ENCODE peak calls at places on chromosomes 16 and 17, in four cellular contexts. One of them, this sample, is unnamed.

GRCh38 chr16:19472487-19472886 is 49.4 kb downstream of the GDE1 start:
- DNase-seq in tibial nerve: no peak
- DNase-seq in thoracic aorta: no peak
- DNase-seq in OCI-LY7: no peak
- DNase-seq in this sample: no peak

GRCh38 chr16:58459344-58460218 is 40.4 kb upstream of the NDRG4 start:
- DNase-seq in OCI-LY7: no peak
- DNase-seq in tibial nerve: no peak
- DNase-seq in thoracic aorta: no peak
- DNase-seq in this sample: no peak

GRCh38 chr16:77193377-77193776 is 2.4 kb downstream of the MON1B start:
- DNase-seq in thoracic aorta: no peak
- DNase-seq in OCI-LY7: no peak
- DNase-seq in tibial nerve: no peak
- DNase-seq in this sample: no peak

GRCh38 chr16:57485916-57486857 is at the start of gene DOK4:
- DNase-seq in thoracic aorta: no peak
- DNase-seq in OCI-LY7: peak; percentile 69
- DNase-seq in tibial nerve: peak; percentile 65
- DNase-seq in this sample: peak; percentile 54

GRCh38 chr17:57868007-57868774 is 18.3 kb upstream of the MRPS23 start:
- DNase-seq in OCI-LY7: peak; percentile 85
- DNase-seq in tibial nerve: peak; percentile 69
- DNase-seq in thoracic aorta: peak; percentile 69
- DNase-seq in this sample: no peak

GRCh38 chr16:13333336-13333735 is 431.9 kb downstream of the SHISA9 start:
- DNase-seq in tibial nerve: no peak
- DNase-seq in OCI-LY7: no peak
- DNase-seq in thoracic aorta: no peak
- DNase-seq in this sample: no peak

GRCh38 chr17:13671771-13672170 is 70.0 kb upstream of the HS3ST3A1 start:
- DNase-seq in thoracic aorta: no peak
- DNase-seq in OCI-LY7: no peak
- DNase-seq in tibial nerve: no peak
- DNase-seq in this sample: no peak

GRCh38 chr16:1461146-1461545 is 13.7 kb downstream of the CLCN7 start:
- DNase-seq in thoracic aorta: no peak
- DNase-seq in tibial nerve: no peak
- DNase-seq in OCI-LY7: no peak
- DNase-seq in this sample: no peak

GRCh38 chr17:77790143-77790829 is 168.2 kb upstream of the TNRC6C start:
- DNase-seq in thoracic aorta: no peak
- DNase-seq in tibial nerve: no peak
- DNase-seq in OCI-LY7: no peak
- DNase-seq in this sample: no peak

GRCh38 chr16:84976644-84977400 is 34.5 kb downstream of the ZDHHC7 start:
- DNase-seq in tibial nerve: peak; percentile 58
- DNase-seq in OCI-LY7: no peak
- DNase-seq in thoracic aorta: no peak
- DNase-seq in this sample: no peak

GRCh38 chr16:50273888-50274770 is 7.8 kb downstream of the ADCY7 start:
- DNase-seq in OCI-LY7: peak; percentile 85
- DNase-seq in thoracic aorta: no peak
- DNase-seq in tibial nerve: no peak
- DNase-seq in this sample: no peak

GRCh38 chr16:81599034-81599744 is 154.6 kb downstream of the CMIP start:
- DNase-seq in OCI-LY7: no peak
- DNase-seq in tibial nerve: no peak
- DNase-seq in thoracic aorta: no peak
- DNase-seq in this sample: no peak

GRCh38 chr17:17151055-17151454 is 55.1 kb downstream of the PLD6 start:
- DNase-seq in OCI-LY7: no peak
- DNase-seq in tibial nerve: no peak
- DNase-seq in thoracic aorta: no peak
- DNase-seq in this sample: no peak

GRCh38 chr16:89026121-89026612 is 49.2 kb upstream of the CBFA2T3 start:
- DNase-seq in tibial nerve: no peak
- DNase-seq in thoracic aorta: no peak
- DNase-seq in OCI-LY7: peak; percentile 30
- DNase-seq in this sample: no peak

GRCh38 chr16:47045023-47045422 is 71.5 kb upstream of the DNAJA2 start:
- DNase-seq in tibial nerve: no peak
- DNase-seq in thoracic aorta: no peak
- DNase-seq in OCI-LY7: no peak
- DNase-seq in this sample: no peak

GRCh38 chr16:1936945-1937479 is 6.0 kb downstream of the MSRB1 start:
- DNase-seq in OCI-LY7: no peak
- DNase-seq in thoracic aorta: no peak
- DNase-seq in tibial nerve: no peak
- DNase-seq in this sample: no peak

GRCh38 chr16:31043898-31044481 is 10.6 kb downstream of the STX4 start:
- DNase-seq in OCI-LY7: no peak
- DNase-seq in tibial nerve: no peak
- DNase-seq in thoracic aorta: no peak
- DNase-seq in this sample: no peak

GRCh38 chr16:12971216-12971615 is 69.8 kb downstream of the SHISA9 start:
- DNase-seq in thoracic aorta: no peak
- DNase-seq in tibial nerve: no peak
- DNase-seq in OCI-LY7: no peak
- DNase-seq in this sample: peak; percentile 2

GRCh38 chr17:40859536-40859935 is 7.5 kb downstream of the KRT12 start:
- DNase-seq in thoracic aorta: no peak
- DNase-seq in tibial nerve: no peak
- DNase-seq in OCI-LY7: no peak
- DNase-seq in this sample: no peak

GRCh38 chr16:88969361-88969831 is 7.6 kb downstream of the CBFA2T3 start:
- DNase-seq in tibial nerve: no peak
- DNase-seq in OCI-LY7: peak; percentile 39
- DNase-seq in thoracic aorta: no peak
- DNase-seq in this sample: no peak

GRCh38 chr16:69476920-69477418 is 52.5 kb downstream of the CYB5B start:
- DNase-seq in tibial nerve: no peak
- DNase-seq in OCI-LY7: no peak
- DNase-seq in thoracic aorta: no peak
- DNase-seq in this sample: no peak

GRCh38 chr16:58009856-58010416 is 8.7 kb downstream of the USB1 start:
- DNase-seq in tibial nerve: no peak
- DNase-seq in OCI-LY7: no peak
- DNase-seq in thoracic aorta: no peak
- DNase-seq in this sample: no peak

GRCh38 chr17:56641894-56642293 is 48.4 kb downstream of the NOG start:
- DNase-seq in thoracic aorta: no peak
- DNase-seq in tibial nerve: no peak
- DNase-seq in OCI-LY7: no peak
- DNase-seq in this sample: no peak

GRCh38 chr17:55348749-55349354 is 72.8 kb downstream of the MMD start:
- DNase-seq in OCI-LY7: peak; percentile 63
- DNase-seq in tibial nerve: peak; percentile 15
- DNase-seq in thoracic aorta: no peak
- DNase-seq in this sample: peak; percentile 10

GRCh38 chr17:45430738-45431530 is 1.7 kb downstream of the ARHGAP27 start:
- DNase-seq in tibial nerve: no peak
- DNase-seq in thoracic aorta: no peak
- DNase-seq in OCI-LY7: peak; percentile 37
- DNase-seq in this sample: no peak

GRCh38 chr16:84438971-84439696 is 65.3 kb downstream of the MEAK7 start:
- DNase-seq in thoracic aorta: no peak
- DNase-seq in OCI-LY7: no peak
- DNase-seq in tibial nerve: no peak
- DNase-seq in this sample: no peak

GRCh38 chr16:87322833-87323726 is 5.9 kb upstream of the C16orf95 start:
- DNase-seq in thoracic aorta: no peak
- DNase-seq in tibial nerve: no peak
- DNase-seq in OCI-LY7: no peak
- DNase-seq in this sample: no peak

GRCh38 chr16:87324411-87325275 is 7.5 kb upstream of the C16orf95 start:
- DNase-seq in tibial nerve: no peak
- DNase-seq in OCI-LY7: peak; percentile 62
- DNase-seq in thoracic aorta: no peak
- DNase-seq in this sample: no peak

GRCh38 chr16:87323727-87324410 is 6.7 kb upstream of the C16orf95 start:
- DNase-seq in tibial nerve: no peak
- DNase-seq in OCI-LY7: no peak
- DNase-seq in thoracic aorta: no peak
- DNase-seq in this sample: no peak

GRCh38 chr16:87326151-87326571 is 9.0 kb upstream of the C16orf95 start:
- DNase-seq in tibial nerve: no peak
- DNase-seq in thoracic aorta: no peak
- DNase-seq in OCI-LY7: no peak
- DNase-seq in this sample: no peak

DNA sequence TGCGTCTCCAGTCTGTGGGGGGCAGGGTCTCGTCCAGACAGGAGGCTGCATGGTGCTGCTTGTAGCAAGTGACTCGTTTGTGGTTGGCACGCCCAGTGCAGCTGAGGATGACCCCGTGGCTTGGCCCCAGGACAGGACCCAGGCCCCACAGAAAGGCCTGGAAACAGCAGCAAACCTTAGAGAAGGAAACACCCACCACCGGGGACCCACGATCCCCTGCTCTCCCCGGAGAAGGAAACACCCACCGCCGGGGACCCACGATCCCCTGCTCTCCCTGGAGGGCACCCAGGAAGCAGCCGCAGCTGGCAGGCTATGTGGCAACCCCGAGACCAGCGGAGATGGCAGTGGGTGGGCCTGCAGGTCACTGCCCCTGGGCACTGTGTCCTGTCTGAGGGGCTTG is 8.3 kb upstream of the C16orf95 start:
- DNase-seq in tibial nerve: no peak
- DNase-seq in OCI-LY7: no peak
- DNase-seq in thoracic aorta: no peak
- DNase-seq in this sample: no peak
- H3K27ac ChIP-seq in tibial nerve: peak overlapping the region; percentile 61
- H3K27ac ChIP-seq in OCI-LY7: no peak overlapping the region
- H3K27ac ChIP-seq in thoracic aorta: no peak overlapping the region
- H3K27ac ChIP-seq in this sample: no peak overlapping the region

GRCh38 chr17:80283116-80283852 is 22.6 kb downstream of the RNF213 start:
- DNase-seq in OCI-LY7: peak; percentile 20
- DNase-seq in thoracic aorta: no peak
- DNase-seq in tibial nerve: no peak
- DNase-seq in this sample: no peak

GRCh38 chr17:80287038-80287437 is 26.4 kb downstream of the RNF213 start:
- DNase-seq in OCI-LY7: no peak
- DNase-seq in thoracic aorta: no peak
- DNase-seq in tibial nerve: no peak
- DNase-seq in this sample: no peak

GRCh38 chr17:80286638-80286960 is 25.9 kb downstream of the RNF213 start:
- DNase-seq in tibial nerve: no peak
- DNase-seq in thoracic aorta: no peak
- DNase-seq in OCI-LY7: no peak
- DNase-seq in this sample: no peak

GRCh38 chr17:80285237-80285920 is 24.7 kb downstream of the RNF213 start:
- DNase-seq in thoracic aorta: no peak
- DNase-seq in OCI-LY7: no peak
- DNase-seq in tibial nerve: no peak
- DNase-seq in this sample: no peak

DNA sequence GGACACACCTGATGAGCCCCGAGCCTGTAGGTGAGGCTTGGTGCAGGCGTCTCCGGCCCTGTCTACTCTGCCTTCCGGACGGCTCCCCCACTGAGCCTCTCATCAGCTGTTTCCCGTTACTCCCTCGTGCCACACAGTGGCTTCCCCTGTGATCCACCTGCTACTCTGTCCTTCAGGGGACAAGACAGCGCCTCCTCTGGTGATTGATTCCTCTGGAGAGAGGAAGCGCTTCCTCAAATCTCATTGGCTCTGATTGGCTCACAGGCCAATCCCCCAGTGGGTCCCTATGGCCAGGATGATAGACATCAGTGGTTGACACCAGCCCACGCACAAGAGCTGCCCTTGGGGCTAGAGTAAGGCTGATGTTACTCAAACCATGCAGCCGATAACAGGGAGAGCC is 24.0 kb downstream of the RNF213 start:
- DNase-seq in OCI-LY7: no peak
- DNase-seq in thoracic aorta: no peak
- DNase-seq in tibial nerve: no peak
- DNase-seq in this sample: no peak
- H3K27ac ChIP-seq in OCI-LY7: no peak overlapping the region
- H3K27ac ChIP-seq in thoracic aorta: no peak overlapping the region
- H3K27ac ChIP-seq in tibial nerve: no peak overlapping the region
- H3K27ac ChIP-seq in this sample: no peak overlapping the region

GRCh38 chr16:28903344-28904042 is 21.5 kb downstream of the RABEP2 start:
- DNase-seq in tibial nerve: no peak
- DNase-seq in OCI-LY7: no peak
- DNase-seq in thoracic aorta: no peak
- DNase-seq in this sample: no peak
- H3K27ac ChIP-seq in tibial nerve: no peak overlapping the region
- H3K27ac ChIP-seq in OCI-LY7: no peak overlapping the region
- H3K27ac ChIP-seq in thoracic aorta: no peak overlapping the region
- H3K27ac ChIP-seq in this sample: no peak overlapping the region

GRCh38 chr17:81049372-81049911 is 14.5 kb downstream of the BAIAP2 start:
- DNase-seq in tibial nerve: no peak
- DNase-seq in thoracic aorta: no peak
- DNase-seq in OCI-LY7: no peak
- DNase-seq in this sample: no peak

GRCh38 chr17:81052199-81052997 is 17.4 kb downstream of the BAIAP2 start:
- DNase-seq in thoracic aorta: no peak
- DNase-seq in OCI-LY7: no peak
- DNase-seq in tibial nerve: no peak
- DNase-seq in this sample: no peak

GRCh38 chr17:81048827-81049371 is 13.9 kb downstream of the BAIAP2 start:
- DNase-seq in thoracic aorta: no peak
- DNase-seq in OCI-LY7: no peak
- DNase-seq in tibial nerve: no peak
- DNase-seq in this sample: no peak

GRCh38 chr17:81049973-81050551 is 15.1 kb downstream of the BAIAP2 start:
- DNase-seq in thoracic aorta: no peak
- DNase-seq in OCI-LY7: no peak
- DNase-seq in tibial nerve: no peak
- DNase-seq in this sample: no peak

DNA sequence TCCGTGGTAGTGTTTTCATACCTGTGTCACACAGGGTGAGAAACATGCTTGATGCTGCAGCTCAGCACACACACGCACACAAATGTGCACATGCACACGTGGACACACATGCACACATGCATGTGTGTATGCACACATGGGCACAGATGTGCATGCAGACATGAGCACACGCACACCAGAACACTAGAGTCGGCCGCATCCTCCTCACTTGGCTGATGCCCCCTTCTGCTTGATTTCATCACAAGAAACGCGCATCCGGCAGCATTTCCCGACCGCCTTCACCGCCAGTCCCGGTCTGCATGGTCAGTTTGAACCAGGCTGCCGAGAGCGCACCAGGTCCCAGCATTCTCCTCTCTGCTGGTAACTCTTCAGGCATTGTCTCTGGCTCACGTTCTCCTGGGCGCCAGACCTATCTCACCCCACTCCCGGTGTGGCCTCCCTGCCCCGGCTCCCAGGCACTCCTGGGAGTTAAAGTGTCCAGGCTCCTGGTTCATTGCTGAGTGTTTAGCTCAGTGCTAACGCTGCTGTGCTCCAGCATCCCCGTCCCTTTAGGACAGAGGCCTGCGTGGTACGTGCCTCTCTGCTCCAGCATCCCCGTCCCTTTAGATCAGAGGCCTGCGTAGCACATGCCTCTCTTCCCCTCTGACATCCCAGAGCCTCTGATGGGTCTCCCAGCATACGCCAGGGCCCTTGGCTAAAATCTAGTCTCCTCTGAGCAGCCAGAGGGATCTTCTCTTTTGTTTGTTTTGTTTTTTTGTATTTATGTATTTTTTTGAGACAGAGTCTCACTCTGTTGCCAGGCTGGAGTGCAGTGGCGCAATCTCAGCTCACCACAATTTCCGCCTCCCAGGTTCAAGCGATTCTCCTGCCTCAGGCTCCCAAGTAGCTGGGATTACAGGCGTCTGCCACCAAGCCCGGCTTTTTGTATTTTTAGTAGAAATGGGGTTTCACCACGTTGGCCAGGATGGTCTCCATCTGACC is 16.0 kb downstream of the BAIAP2 start:
- DNase-seq in tibial nerve: no peak
- DNase-seq in OCI-LY7: no peak
- DNase-seq in thoracic aorta: no peak
- DNase-seq in this sample: no peak
- H3K27ac ChIP-seq in tibial nerve: peak overlapping the region; percentile 87
- H3K27ac ChIP-seq in OCI-LY7: no peak overlapping the region
- H3K27ac ChIP-seq in thoracic aorta: no peak overlapping the region
- H3K27ac ChIP-seq in this sample: peak overlapping the region; percentile 36